ENCODE peak calls at places on chromosomes 12 and 14, in four cellular contexts. J is AG10803, W is bronchial epithelial cell, A is nephron progenitor cell. V is an unnamed sample.

GRCh38 chr12:6631549-6631961 is 4.2 kb downstream of the LPAR5 start:
- DNase-seq in J (no peak), A (no peak), W (no peak), V (no peak)

GRCh38 chr14:24325963-24326362 is 8.9 kb downstream of the ADCY4 start:
- DNase-seq in J (no peak), W (no peak), A (no peak), V (no peak)

GRCh38 chr12:93857279-93857894 is 180.2 kb downstream of the CRADD start:
- DNase-seq in W (peak; percentile 82), J (peak; percentile 65), A (no peak), V (peak; percentile 33)

GRCh38 chr12:109082751-109083150 is 10.5 kb downstream of the ALKBH2 start:
- DNase-seq in J (no peak), W (no peak), A (no peak), V (no peak)

GRCh38 chr12:98002887-98003493 is 512.4 kb upstream of the TMPO start:
- DNase-seq in W (peak; percentile 54), A (peak; percentile 66), J (peak; percentile 17), V (peak; percentile 59)

GRCh38 chr14:29782041-29782440 is 145.6 kb downstream of the PRKD1 start:
- DNase-seq in A (no peak), J (no peak), W (no peak), V (no peak)

GRCh38 chr12:52690351-52691075 is 10.3 kb upstream of the KRT1 start:
- DNase-seq in J (no peak), A (no peak), W (no peak), V (no peak)

GRCh38 chr12:131831021-131831571 is 2.9 kb downstream of the MMP17 start:
- DNase-seq in W (no peak), J (no peak), A (peak; percentile 31), V (peak; percentile 33)

GRCh38 chr12:67701121-67701520 is 52.6 kb downstream of the DYRK2 start:
- DNase-seq in J (no peak), A (no peak), W (peak; percentile 45), V (no peak)

GRCh38 chr14:70254476-70254961 is 65.8 kb upstream of the SLC8A3 start:
- DNase-seq in A (peak; percentile 61), J (peak; percentile 6), W (peak; percentile 31), V (peak; percentile 68)

GRCh38 chr12:89661706-89662330 is 46.8 kb downstream of the ATP2B1 start:
- DNase-seq in J (no peak), A (no peak), W (no peak), V (no peak)

GRCh38 chr14:54487771-54488170 is 1.0 kb downstream of the GMFB start:
- DNase-seq in W (peak; percentile 45), A (no peak), J (peak; percentile 62), V (peak; percentile 46)

GRCh38 chr12:119684730-119685129 is 16.8 kb downstream of the PRKAB1 start:
- DNase-seq in W (no peak), A (no peak), J (peak; percentile 59), V (no peak)

GRCh38 chr12:52789637-52790426 is 6.1 kb downstream of the KRT3 start:
- DNase-seq in J (no peak), A (peak; percentile 36), W (no peak), V (no peak)

GRCh38 chr12:108854055-108854452 is 3.3 kb downstream of the SSH1 start:
- DNase-seq in J (peak; percentile 95), A (no peak), W (peak; percentile 74), V (peak; percentile 94)

GRCh38 chr12:56208014-56208413 is 13.7 kb downstream of the RNF41 start:
- DNase-seq in W (no peak), A (no peak), J (no peak), V (no peak)

GRCh38 chr12:3134126-3134525 is 56.9 kb downstream of the TSPAN9 start:
- DNase-seq in W (no peak), A (no peak), J (no peak), V (no peak)

GRCh38 chr12:9906888-9907287 is 25.3 kb downstream of the CLEC2A start:
- DNase-seq in A (no peak), W (peak; percentile 24), J (no peak), V (no peak)

GRCh38 chr14:105393151-105393550 is 5.2 kb upstream of the TEX22 start:
- DNase-seq in W (no peak), J (no peak), A (no peak), V (no peak)

GRCh38 chr14:60922050-60922449 is 58.8 kb downstream of the TRMT5 start:
- DNase-seq in A (no peak), W (peak; percentile 88), J (no peak), V (peak; percentile 26)

GRCh38 chr12:18700254-18700653 is 37.6 kb downstream of the PLCZ1 start:
- DNase-seq in J (peak; percentile 97), W (no peak), A (no peak), V (peak; percentile 67)

GRCh38 chr12:54572881-54573280 is 15.6 kb downstream of the PPP1R1A start:
- DNase-seq in A (no peak), W (no peak), J (no peak), V (no peak)

GRCh38 chr12:80041691-80042090 is 57.6 kb upstream of the OTOGL start:
- DNase-seq in A (no peak), J (peak; percentile 72), W (peak; percentile 52), V (peak; percentile 19)

DNA sequence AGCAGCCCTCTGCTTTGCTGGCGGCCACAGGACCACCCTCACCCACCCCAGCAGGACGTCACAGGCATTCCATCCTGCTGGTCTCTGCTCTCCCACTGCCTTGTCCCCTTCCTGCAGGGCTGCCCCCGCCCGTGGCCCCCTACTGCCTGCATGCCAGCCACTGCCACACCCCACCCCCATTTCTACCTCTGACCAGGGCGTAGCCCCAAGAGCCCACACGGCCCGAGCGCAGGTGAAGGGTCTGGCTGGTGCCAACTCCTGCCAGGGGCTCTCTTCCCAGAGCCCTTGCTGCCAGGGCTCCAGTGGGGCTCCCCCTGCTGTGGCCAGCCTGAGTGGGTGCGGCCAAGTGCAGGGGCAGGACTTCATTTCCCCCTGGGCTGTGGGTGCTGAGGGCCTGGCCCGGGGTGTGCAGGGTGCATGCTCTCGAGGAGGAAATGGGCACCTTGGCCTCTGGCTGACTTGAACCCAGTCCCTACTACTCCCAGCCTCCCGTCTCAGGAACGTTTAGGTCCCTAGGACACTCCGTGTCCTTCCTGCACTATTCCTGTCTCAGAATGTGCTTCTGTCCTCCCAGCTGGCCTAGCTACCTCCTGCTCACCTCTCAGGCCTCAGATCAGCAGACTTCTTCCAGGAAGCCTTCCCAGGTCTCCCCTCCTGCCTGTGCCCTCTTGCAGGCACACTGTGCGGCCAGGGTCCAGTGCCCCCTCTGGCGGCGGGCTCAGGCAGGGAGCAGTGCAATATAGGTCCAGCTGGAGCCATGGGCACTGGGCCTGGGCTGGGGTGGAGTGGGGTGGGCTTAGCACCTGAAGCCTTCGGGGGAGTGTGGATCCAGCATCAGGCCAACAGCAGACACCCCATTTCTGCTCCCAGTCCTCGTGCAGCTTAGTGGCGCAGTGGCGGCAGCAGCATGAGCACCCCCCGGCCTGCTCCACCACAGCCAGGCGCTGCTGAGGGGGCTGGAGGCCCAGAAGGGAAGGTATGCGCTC is 1.4 kb downstream of the LBHD2 start:
- DNase-seq in J (no peak), A (no peak), W (no peak), V (no peak)
- TF ChIP-seq CTCF in J (peak; percentile 15), A (peak; percentile 16), W (peak; percentile 9), V (no peak)

GRCh38 chr12:65305346-65305950 is 27.0 kb downstream of the MSRB3 start:
- DNase-seq in W (no peak), J (no peak), A (no peak), V (no peak)

GRCh38 chr12:65300067-65300466 is 21.6 kb downstream of the MSRB3 start:
- DNase-seq in A (no peak), J (no peak), W (no peak), V (no peak)

GRCh38 chr12:65302891-65303290 is 24.4 kb downstream of the MSRB3 start:
- DNase-seq in J (no peak), W (no peak), A (no peak), V (no peak)

GRCh38 chr12:65296503-65297265 is 18.2 kb downstream of the MSRB3 start:
- DNase-seq in J (no peak), W (no peak), A (no peak), V (no peak)

GRCh38 chr12:65300679-65301349 is 22.3 kb downstream of the MSRB3 start:
- DNase-seq in W (peak; percentile 39), A (peak; percentile 12), J (peak; percentile 13), V (peak; percentile 41)
- TF ChIP-seq CTCF in W (peak; percentile 41), A (peak; percentile 40), J (peak; percentile 38), V (peak; percentile 21)

GRCh38 chr14:103728721-103729120 is 13.1 kb downstream of the ZFYVE21 start:
- DNase-seq in A (no peak), W (peak; percentile 29), J (no peak), V (no peak)
- TF ChIP-seq CTCF in A (no peak), W (peak; percentile 44), J (no peak), V (no peak)

GRCh38 chr12:74321381-74321780 is 216.3 kb upstream of the ATXN7L3B start:
- DNase-seq in A (no peak), J (no peak), W (no peak), V (no peak)

GRCh38 chr12:74317741-74318140 is 219.9 kb upstream of the ATXN7L3B start:
- DNase-seq in A (no peak), W (no peak), J (no peak), V (no peak)

GRCh38 chr12:74322792-74323191 is 214.8 kb upstream of the ATXN7L3B start:
- DNase-seq in W (no peak), A (no peak), J (no peak), V (no peak)

GRCh38 chr12:74317078-74317581 is 220.5 kb upstream of the ATXN7L3B start:
- DNase-seq in J (no peak), W (peak; percentile 42), A (peak; percentile 18), V (peak; percentile 62)
- TF ChIP-seq CTCF in J (no peak), W (peak; percentile 65), A (peak; percentile 42), V (peak; percentile 52)

GRCh38 chr14:31944256-31945073 is 132.6 kb upstream of the ARHGAP5 start:
- DNase-seq in W (no peak), J (no peak), A (no peak), V (no peak)
- TF ChIP-seq CTCF in W (no peak), J (no peak), A (no peak), V (no peak)

GRCh38 chr12:57546438-57547365 is at the start of gene DCTN2:
- DNase-seq in A (peak; percentile 90), W (peak; percentile 92), J (peak; percentile 97), V (peak; percentile 98)
- TF ChIP-seq CTCF in A (no peak), W (peak; percentile 30), J (peak; percentile 20), V (peak; percentile 18)

V was measured in MCF 10A.